ENCODE peak calls at places on chromosomes 3 and 15, in five cellular contexts. V, E, Q, L and W are unnamed samples.

GRCh38 chr15:47265686-47266085 is 451.6 kb upstream of the SEMA6D start:
- DNase-seq in Q (no peak), L (no peak), V (no peak), E (no peak), W (no peak)

GRCh38 chr3:196624907-196625306 is 14.6 kb upstream of the NRROS start:
- DNase-seq in L (no peak), E (no peak), Q (no peak), V (no peak), W (no peak)

GRCh38 chr3:193774272-193774915 is 181.4 kb downstream of the OPA1 start:
- DNase-seq in V (no peak), Q (no peak), E (no peak), L (no peak), W (no peak)

GRCh38 chr3:6867269-6867668 is 6.4 kb downstream of the GRM7 start:
- DNase-seq in V (no peak), E (no peak), Q (no peak), L (no peak), W (no peak)

GRCh38 chr15:65249641-65250040 is 37.0 kb downstream of the PARP16 start:
- DNase-seq in Q (no peak), E (no peak), V (no peak), L (no peak), W (no peak)

GRCh38 chr3:139173372-139174108 is 128.8 kb upstream of the PRR23C start:
- DNase-seq in E (no peak), V (no peak), Q (peak; percentile 32), L (no peak), W (peak; percentile 49)

GRCh38 chr3:75218577-75218976 is 445.6 kb upstream of the FRG2C start:
- DNase-seq in Q (no peak), V (no peak), L (no peak), E (no peak), W (no peak)

GRCh38 chr3:12545473-12545791 is at the start of gene MKRN2OS:
- DNase-seq in V (no peak), L (no peak), Q (no peak), E (peak; percentile 78), W (no peak)

GRCh38 chr3:152160350-152161011 is 108.2 kb upstream of the MBNL1 start:
- DNase-seq in E (no peak), L (no peak), V (no peak), Q (no peak), W (no peak)

GRCh38 chr3:171190668-171191067 is 164.1 kb upstream of the SLC2A2 start:
- DNase-seq in L (peak; percentile 34), E (no peak), V (no peak), Q (no peak), W (no peak)

GRCh38 chr15:48784756-48785155 is 26.1 kb downstream of the CEP152 start:
- DNase-seq in L (no peak), E (no peak), Q (no peak), V (no peak), W (no peak)
- TF ChIP-seq CTCF in L (no peak), E (no peak), Q (no peak), V (no peak), W (no peak)

GRCh38 chr3:23762214-23763039 is 43.3 kb upstream of the UBE2E1 start:
- DNase-seq in V (no peak), E (no peak), Q (peak; percentile 21), L (no peak), W (no peak)
- H3K4me3 ChIP-seq in V (no peak overlapping the region), E (no peak overlapping the region), Q (peak overlapping the region; percentile 37), L (no peak overlapping the region), W (no peak overlapping the region)

GRCh38 chr3:104133004-104133403 is 1233.7 kb upstream of the ALCAM start:
- DNase-seq in L (no peak), Q (no peak), V (no peak), E (no peak), W (no peak)

GRCh38 chr3:104132566-104132997 is 1234.1 kb upstream of the ALCAM start:
- DNase-seq in E (no peak), V (no peak), Q (no peak), L (no peak), W (peak; percentile 57)

GRCh38 chr3:104127830-104128229 is 1238.9 kb upstream of the ALCAM start:
- DNase-seq in L (no peak), E (no peak), V (no peak), Q (no peak), W (no peak)

GRCh38 chr3:104133630-104134029 is 1233.1 kb upstream of the ALCAM start:
- DNase-seq in E (no peak), Q (no peak), V (no peak), L (no peak), W (no peak)
- TF ChIP-seq CTCF in E (no peak), Q (no peak), V (no peak), L (no peak), W (no peak)

GRCh38 chr15:85615930-85616329 is 178.8 kb downstream of the KLHL25 start:
- DNase-seq in E (no peak), V (no peak), L (no peak), Q (no peak), W (peak; percentile 59)
- H3K4me3 ChIP-seq in E (no peak overlapping the region), V (no peak overlapping the region), L (no peak overlapping the region), Q (no peak overlapping the region), W (no peak overlapping the region)

DNA sequence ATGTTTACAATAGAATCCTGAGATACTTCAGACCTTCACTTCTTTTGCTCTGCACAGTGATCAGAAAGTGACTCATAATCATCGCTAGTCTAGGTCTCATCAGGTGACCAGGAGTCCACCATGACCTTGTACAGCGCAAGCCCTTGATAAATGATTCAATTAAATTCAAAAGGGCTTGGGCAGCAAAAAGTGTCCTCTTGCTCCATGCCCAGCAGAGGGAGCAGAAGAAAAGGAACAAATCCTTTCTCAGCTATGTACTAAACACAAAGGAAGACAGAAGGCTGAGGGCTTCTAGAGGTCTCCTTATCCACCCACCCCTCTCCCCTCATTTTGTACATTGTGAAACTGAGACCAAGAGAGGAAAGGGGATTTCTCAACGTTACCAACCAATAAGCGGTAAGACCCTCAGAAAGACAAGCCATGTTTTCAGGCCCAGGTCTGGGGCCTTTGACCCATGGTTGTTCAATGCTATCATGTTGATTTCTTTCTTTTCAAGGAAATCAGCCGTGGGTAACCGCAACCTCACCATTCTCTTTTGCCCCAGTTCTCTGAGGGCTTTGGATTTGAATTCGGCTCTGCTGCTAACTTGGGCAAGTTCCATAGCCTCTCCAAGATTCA is 74.8 kb downstream of the AQP9 start:
- DNase-seq in E (peak; percentile 33), V (no peak), L (no peak), Q (no peak), W (peak; percentile 46)
- TF ChIP-seq CTCF in E (no peak), V (no peak), L (peak; percentile 77), Q (peak; percentile 77), W (peak; percentile 76)

GRCh38 chr3:39409514-39410136 is 3.1 kb downstream of the RPSA start:
- DNase-seq in L (no peak), V (no peak), E (no peak), Q (no peak), W (no peak)
- H3K4me3 ChIP-seq in L (peak overlapping the region; percentile 12), V (no peak overlapping the region), E (no peak overlapping the region), Q (no peak overlapping the region), W (no peak overlapping the region)

DNA sequence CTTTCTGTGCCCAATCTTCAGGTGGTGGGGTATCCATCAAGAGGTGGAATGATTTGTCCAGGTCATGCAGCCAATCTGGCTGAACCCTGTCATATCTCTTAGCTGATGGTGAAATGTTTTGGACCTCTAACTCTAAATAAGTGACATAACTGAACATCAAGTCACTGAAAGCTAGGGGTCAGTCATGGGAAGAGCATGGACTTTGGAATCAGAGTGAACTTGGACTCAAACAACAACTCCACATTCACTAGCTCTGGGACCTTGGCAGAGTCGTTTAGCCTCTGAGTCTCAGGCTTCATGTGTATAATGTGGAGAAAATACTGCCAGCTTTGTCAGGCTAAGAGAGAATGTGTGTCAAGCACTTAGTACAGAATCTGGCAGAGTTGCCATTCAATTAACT is 557.8 kb upstream of the CFAP20DC start:
- DNase-seq in E (no peak), V (no peak), Q (peak; percentile 1), L (no peak), W (no peak)
- TF ChIP-seq CTCF in E (no peak), V (no peak), Q (peak; percentile 18), L (peak; percentile 27), W (no peak)

GRCh38 chr15:72237286-72238224 is 6.6 kb upstream of the PKM start:
- DNase-seq in V (peak; percentile 94), Q (peak; percentile 95), E (no peak), L (peak; percentile 92), W (peak; percentile 98)
- H3K4me3 ChIP-seq in V (no peak overlapping the region), Q (peak overlapping the region; percentile 64), E (no peak overlapping the region), L (peak overlapping the region; percentile 44), W (peak overlapping the region; percentile 45)

GRCh38 chr3:45688194-45688881 is 858 bp upstream of the SACM1L start:
- DNase-seq in E (peak; percentile 40), L (no peak), V (no peak), Q (no peak), W (no peak)
- TF ChIP-seq CTCF in E (no peak), L (no peak), V (no peak), Q (no peak), W (peak; percentile 12)

GRCh38 chr3:65597225-65597951 is 441.3 kb downstream of the MAGI1 start:
- DNase-seq in Q (no peak), V (no peak), L (no peak), E (peak; percentile 64), W (no peak)

GRCh38 chr3:65595997-65596300 is 442.8 kb downstream of the MAGI1 start:
- DNase-seq in Q (no peak), V (no peak), L (no peak), E (no peak), W (no peak)

GRCh38 chr3:65595222-65595996 is 443.3 kb downstream of the MAGI1 start:
- DNase-seq in V (no peak), L (no peak), Q (no peak), E (no peak), W (no peak)

GRCh38 chr3:65596511-65597224 is 442.1 kb downstream of the MAGI1 start:
- DNase-seq in L (no peak), V (no peak), E (no peak), Q (no peak), W (no peak)

DNA sequence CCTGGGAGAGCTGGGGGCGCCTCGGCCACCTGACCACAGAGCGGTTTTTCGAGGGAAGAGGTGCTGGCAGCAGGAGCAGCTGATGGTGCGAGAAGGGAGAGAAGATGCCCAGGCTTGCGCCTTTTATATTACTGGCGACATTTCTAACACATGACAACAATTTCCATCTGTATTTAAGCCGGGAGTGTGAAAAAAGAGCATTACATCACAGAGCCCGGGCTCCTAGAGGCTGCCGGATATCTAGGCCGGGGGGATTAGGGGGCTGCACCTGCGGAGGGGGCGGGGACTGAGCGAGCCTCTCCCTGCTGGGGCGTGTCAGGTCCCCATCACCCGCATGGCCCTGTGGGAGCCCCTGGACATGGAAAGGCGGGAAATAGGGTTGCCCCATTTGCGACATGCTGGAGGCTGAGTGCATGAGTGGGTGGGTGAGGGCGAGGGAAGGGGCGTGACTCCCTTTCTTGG is 440.7 kb downstream of the MAGI1 start:
- DNase-seq in E (no peak), L (no peak), Q (no peak), V (no peak), W (no peak)
- H3K4me3 ChIP-seq in E (no peak overlapping the region), L (peak overlapping the region; percentile 59), Q (peak overlapping the region; percentile 46), V (no peak overlapping the region), W (peak overlapping the region; percentile 41)